ENCODE peak calls at places on chromosomes 13 and 19, in ten cellular contexts. One of them, this sample, is unnamed.
A peak's percentile ranks its signal among the peaks of the same experiment; 100 is the strongest.

GRCh38 chr13:98482476-98483444 is 94.1 kb downstream of the STK24 start:
- DNase-seq in cardiac muscle cell: peak; percentile 79
- DNase-seq in PC-3: no peak
- DNase-seq in tibial nerve: peak; percentile 47
- DNase-seq in adrenal gland: peak; percentile 92
- DNase-seq in CD4-positive, alpha-beta memory T cell: no peak
- DNase-seq in AG04450: no peak
- DNase-seq in effector memory CD4-positive, alpha-beta T cell: no peak
- DNase-seq in lower leg skin: peak; percentile 94
- DNase-seq in CD4-positive, CD25-positive, alpha-beta regulatory T cell: no peak
- DNase-seq in this sample: no peak

GRCh38 chr13:100473087-100473486 is 115.5 kb downstream of the GGACT start:
- DNase-seq in cardiac muscle cell: no peak
- DNase-seq in PC-3: no peak
- DNase-seq in tibial nerve: no peak
- DNase-seq in adrenal gland: no peak
- DNase-seq in CD4-positive, alpha-beta memory T cell: no peak
- DNase-seq in AG04450: no peak
- DNase-seq in effector memory CD4-positive, alpha-beta T cell: no peak
- DNase-seq in lower leg skin: no peak
- DNase-seq in CD4-positive, CD25-positive, alpha-beta regulatory T cell: no peak
- DNase-seq in this sample: no peak

GRCh38 chr13:94435604-94436226 is 43.8 kb downstream of the DCT start:
- DNase-seq in cardiac muscle cell: peak; percentile 74
- DNase-seq in PC-3: peak; percentile 71
- DNase-seq in tibial nerve: no peak
- DNase-seq in adrenal gland: no peak
- DNase-seq in CD4-positive, alpha-beta memory T cell: peak; percentile 45
- DNase-seq in AG04450: peak; percentile 11
- DNase-seq in effector memory CD4-positive, alpha-beta T cell: no peak
- DNase-seq in lower leg skin: no peak
- DNase-seq in CD4-positive, CD25-positive, alpha-beta regulatory T cell: peak; percentile 68
- DNase-seq in this sample: no peak

GRCh38 chr19:43438291-43439162 is 23.8 kb downstream of the TEX101 start:
- DNase-seq in cardiac muscle cell: peak; percentile 86
- DNase-seq in PC-3: peak; percentile 67
- DNase-seq in tibial nerve: no peak
- DNase-seq in adrenal gland: peak; percentile 75
- DNase-seq in CD4-positive, alpha-beta memory T cell: no peak
- DNase-seq in AG04450: peak; percentile 65
- DNase-seq in effector memory CD4-positive, alpha-beta T cell: no peak
- DNase-seq in lower leg skin: no peak
- DNase-seq in CD4-positive, CD25-positive, alpha-beta regulatory T cell: peak; percentile 34
- DNase-seq in this sample: no peak

GRCh38 chr13:65292488-65292901 is 1937.6 kb downstream of the PCDH9 start:
- DNase-seq in cardiac muscle cell: peak; percentile 79
- DNase-seq in PC-3: peak; percentile 25
- DNase-seq in tibial nerve: no peak
- DNase-seq in adrenal gland: no peak
- DNase-seq in CD4-positive, alpha-beta memory T cell: no peak
- DNase-seq in AG04450: peak; percentile 36
- DNase-seq in effector memory CD4-positive, alpha-beta T cell: no peak
- DNase-seq in lower leg skin: no peak
- DNase-seq in CD4-positive, CD25-positive, alpha-beta regulatory T cell: no peak
- DNase-seq in this sample: no peak

GRCh38 chr19:21569497-21569870 is 64.1 kb downstream of the ZNF429 start:
- DNase-seq in cardiac muscle cell: peak; percentile 69
- DNase-seq in PC-3: no peak
- DNase-seq in tibial nerve: no peak
- DNase-seq in adrenal gland: peak; percentile 83
- DNase-seq in CD4-positive, alpha-beta memory T cell: no peak
- DNase-seq in AG04450: no peak
- DNase-seq in effector memory CD4-positive, alpha-beta T cell: peak; percentile 9
- DNase-seq in lower leg skin: no peak
- DNase-seq in CD4-positive, CD25-positive, alpha-beta regulatory T cell: peak; percentile 77
- DNase-seq in this sample: no peak

GRCh38 chr19:18253716-18254115 is 20.5 kb downstream of the IQCN start:
- DNase-seq in cardiac muscle cell: no peak
- DNase-seq in PC-3: peak; percentile 64
- DNase-seq in tibial nerve: no peak
- DNase-seq in adrenal gland: no peak
- DNase-seq in CD4-positive, alpha-beta memory T cell: no peak
- DNase-seq in AG04450: no peak
- DNase-seq in effector memory CD4-positive, alpha-beta T cell: no peak
- DNase-seq in lower leg skin: no peak
- DNase-seq in CD4-positive, CD25-positive, alpha-beta regulatory T cell: no peak
- DNase-seq in this sample: no peak

GRCh38 chr13:48826039-48826438 is 149.7 kb upstream of the FNDC3A start:
- DNase-seq in cardiac muscle cell: no peak
- DNase-seq in PC-3: no peak
- DNase-seq in tibial nerve: no peak
- DNase-seq in adrenal gland: no peak
- DNase-seq in CD4-positive, alpha-beta memory T cell: no peak
- DNase-seq in AG04450: no peak
- DNase-seq in effector memory CD4-positive, alpha-beta T cell: no peak
- DNase-seq in lower leg skin: no peak
- DNase-seq in CD4-positive, CD25-positive, alpha-beta regulatory T cell: no peak
- DNase-seq in this sample: no peak

GRCh38 chr19:50952890-50953289 is at the start of gene KLK5:
- DNase-seq in cardiac muscle cell: no peak
- DNase-seq in PC-3: peak; percentile 66
- DNase-seq in tibial nerve: no peak
- DNase-seq in adrenal gland: no peak
- DNase-seq in CD4-positive, alpha-beta memory T cell: no peak
- DNase-seq in AG04450: no peak
- DNase-seq in effector memory CD4-positive, alpha-beta T cell: no peak
- DNase-seq in lower leg skin: no peak
- DNase-seq in CD4-positive, CD25-positive, alpha-beta regulatory T cell: no peak
- DNase-seq in this sample: no peak

GRCh38 chr19:38386300-38386967 is 1.4 kb downstream of the GGN start:
- DNase-seq in cardiac muscle cell: no peak
- DNase-seq in PC-3: no peak
- DNase-seq in tibial nerve: no peak
- DNase-seq in adrenal gland: no peak
- DNase-seq in CD4-positive, alpha-beta memory T cell: no peak
- DNase-seq in AG04450: no peak
- DNase-seq in effector memory CD4-positive, alpha-beta T cell: no peak
- DNase-seq in lower leg skin: no peak
- DNase-seq in CD4-positive, CD25-positive, alpha-beta regulatory T cell: no peak
- DNase-seq in this sample: no peak

GRCh38 chr13:85651440-85651839 is 147.8 kb downstream of the SLITRK6 start:
- DNase-seq in cardiac muscle cell: no peak
- DNase-seq in PC-3: peak; percentile 13
- DNase-seq in tibial nerve: no peak
- DNase-seq in adrenal gland: no peak
- DNase-seq in CD4-positive, alpha-beta memory T cell: no peak
- DNase-seq in AG04450: no peak
- DNase-seq in effector memory CD4-positive, alpha-beta T cell: no peak
- DNase-seq in lower leg skin: no peak
- DNase-seq in CD4-positive, CD25-positive, alpha-beta regulatory T cell: no peak
- DNase-seq in this sample: no peak

GRCh38 chr13:48504606-48505369 is 28.1 kb downstream of the RCBTB2 start:
- DNase-seq in cardiac muscle cell: no peak
- DNase-seq in PC-3: no peak
- DNase-seq in tibial nerve: no peak
- DNase-seq in adrenal gland: no peak
- DNase-seq in CD4-positive, alpha-beta memory T cell: no peak
- DNase-seq in AG04450: no peak
- DNase-seq in effector memory CD4-positive, alpha-beta T cell: no peak
- DNase-seq in lower leg skin: no peak
- DNase-seq in CD4-positive, CD25-positive, alpha-beta regulatory T cell: peak; percentile 27
- DNase-seq in this sample: no peak

GRCh38 chr13:47901451-47901850 is 99.6 kb downstream of the SUCLA2 start:
- DNase-seq in cardiac muscle cell: peak; percentile 42
- DNase-seq in PC-3: no peak
- DNase-seq in tibial nerve: no peak
- DNase-seq in adrenal gland: no peak
- DNase-seq in CD4-positive, alpha-beta memory T cell: no peak
- DNase-seq in AG04450: no peak
- DNase-seq in effector memory CD4-positive, alpha-beta T cell: no peak
- DNase-seq in lower leg skin: no peak
- DNase-seq in CD4-positive, CD25-positive, alpha-beta regulatory T cell: no peak
- DNase-seq in this sample: no peak

GRCh38 chr13:113649212-113649611 is 8.8 kb downstream of the ATP4B start:
- DNase-seq in cardiac muscle cell: no peak
- DNase-seq in PC-3: no peak
- DNase-seq in tibial nerve: no peak
- DNase-seq in adrenal gland: no peak
- DNase-seq in CD4-positive, alpha-beta memory T cell: no peak
- DNase-seq in AG04450: no peak
- DNase-seq in effector memory CD4-positive, alpha-beta T cell: no peak
- DNase-seq in lower leg skin: peak; percentile 78
- DNase-seq in CD4-positive, CD25-positive, alpha-beta regulatory T cell: no peak
- DNase-seq in this sample: no peak

GRCh38 chr13:98293103-98293502 is 116.0 kb upstream of the RNF113B start:
- DNase-seq in cardiac muscle cell: no peak
- DNase-seq in PC-3: peak; percentile 9
- DNase-seq in tibial nerve: no peak
- DNase-seq in adrenal gland: no peak
- DNase-seq in CD4-positive, alpha-beta memory T cell: no peak
- DNase-seq in AG04450: no peak
- DNase-seq in effector memory CD4-positive, alpha-beta T cell: no peak
- DNase-seq in lower leg skin: no peak
- DNase-seq in CD4-positive, CD25-positive, alpha-beta regulatory T cell: no peak
- DNase-seq in this sample: no peak

GRCh38 chr19:15418112-15418587 is 638 bp downstream of the AKAP8L start:
- DNase-seq in cardiac muscle cell: peak; percentile 50
- DNase-seq in PC-3: peak; percentile 26
- DNase-seq in tibial nerve: no peak
- DNase-seq in adrenal gland: peak; percentile 58
- DNase-seq in CD4-positive, alpha-beta memory T cell: no peak
- DNase-seq in AG04450: no peak
- DNase-seq in effector memory CD4-positive, alpha-beta T cell: no peak
- DNase-seq in lower leg skin: no peak
- DNase-seq in CD4-positive, CD25-positive, alpha-beta regulatory T cell: no peak
- DNase-seq in this sample: peak; percentile 25
- H3K4me3 ChIP-seq in cardiac muscle cell: peak overlapping the region; percentile 96
- H3K4me3 ChIP-seq in PC-3: peak overlapping the region; percentile 97
- H3K4me3 ChIP-seq in tibial nerve: peak overlapping the region; percentile 99
- H3K4me3 ChIP-seq in adrenal gland: peak overlapping the region; percentile 18
- H3K4me3 ChIP-seq in CD4-positive, alpha-beta memory T cell: peak overlapping the region; percentile 95
- H3K4me3 ChIP-seq in AG04450: peak overlapping the region; percentile 94
- H3K4me3 ChIP-seq in effector memory CD4-positive, alpha-beta T cell: peak overlapping the region; percentile 98
- H3K4me3 ChIP-seq in lower leg skin: peak overlapping the region; percentile 49
- H3K4me3 ChIP-seq in CD4-positive, CD25-positive, alpha-beta regulatory T cell: peak overlapping the region; percentile 88
- H3K4me3 ChIP-seq in this sample: peak overlapping the region; percentile 97

DNA sequence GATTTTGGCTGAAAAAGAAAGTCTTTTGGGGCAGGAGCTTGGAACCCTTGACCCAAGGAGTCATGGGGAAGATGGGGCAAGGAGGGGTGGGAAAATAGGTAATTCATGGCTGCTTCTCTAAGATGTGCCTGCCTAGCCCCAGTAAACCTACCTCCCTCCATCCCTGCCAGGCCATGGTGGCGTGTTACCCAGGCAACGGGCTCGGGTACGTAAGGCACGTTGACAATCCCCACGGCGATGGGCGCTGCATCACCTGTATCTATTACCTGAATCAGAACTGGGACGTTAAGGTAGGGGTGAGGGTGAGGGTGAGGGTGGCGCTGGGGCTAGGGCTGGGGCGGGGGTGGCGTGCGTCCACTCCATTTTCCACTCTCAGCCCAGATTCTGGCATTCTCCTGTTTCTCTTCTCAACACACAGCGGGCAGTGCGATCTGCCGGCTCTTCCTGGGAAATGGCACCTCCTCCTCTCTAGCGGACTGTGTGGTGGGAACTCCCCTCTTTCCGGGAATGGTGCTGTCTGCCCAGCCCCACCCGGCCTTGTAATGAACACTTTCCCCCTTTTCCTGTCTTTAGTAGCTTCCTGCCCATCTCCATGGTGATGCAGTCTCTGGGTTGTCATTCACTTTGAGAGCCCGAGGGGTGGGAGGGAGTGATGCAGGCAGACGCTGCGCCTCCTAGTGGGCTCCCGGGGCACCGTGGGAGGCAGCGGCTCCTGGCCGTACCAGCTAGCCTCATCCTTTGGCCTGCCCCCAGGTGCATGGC is 7.6 kb downstream of the EGLN2 start:
- DNase-seq in cardiac muscle cell: peak; percentile 98
- DNase-seq in PC-3: no peak
- DNase-seq in tibial nerve: peak; percentile 84
- DNase-seq in adrenal gland: peak; percentile 94
- DNase-seq in CD4-positive, alpha-beta memory T cell: peak; percentile 82
- DNase-seq in AG04450: peak; percentile 77
- DNase-seq in effector memory CD4-positive, alpha-beta T cell: peak; percentile 75
- DNase-seq in lower leg skin: peak; percentile 96
- DNase-seq in CD4-positive, CD25-positive, alpha-beta regulatory T cell: peak; percentile 86
- DNase-seq in this sample: no peak
- H3K4me3 ChIP-seq in cardiac muscle cell: no peak overlapping the region
- H3K4me3 ChIP-seq in PC-3: no peak overlapping the region
- H3K4me3 ChIP-seq in tibial nerve: peak overlapping the region; percentile 28
- H3K4me3 ChIP-seq in adrenal gland: no peak overlapping the region
- H3K4me3 ChIP-seq in CD4-positive, alpha-beta memory T cell: peak overlapping the region; percentile 23
- H3K4me3 ChIP-seq in AG04450: peak overlapping the region; percentile 35
- H3K4me3 ChIP-seq in effector memory CD4-positive, alpha-beta T cell: peak overlapping the region; percentile 20
- H3K4me3 ChIP-seq in lower leg skin: no peak overlapping the region
- H3K4me3 ChIP-seq in CD4-positive, CD25-positive, alpha-beta regulatory T cell: peak overlapping the region; percentile 67
- H3K4me3 ChIP-seq in this sample: no peak overlapping the region

DNA sequence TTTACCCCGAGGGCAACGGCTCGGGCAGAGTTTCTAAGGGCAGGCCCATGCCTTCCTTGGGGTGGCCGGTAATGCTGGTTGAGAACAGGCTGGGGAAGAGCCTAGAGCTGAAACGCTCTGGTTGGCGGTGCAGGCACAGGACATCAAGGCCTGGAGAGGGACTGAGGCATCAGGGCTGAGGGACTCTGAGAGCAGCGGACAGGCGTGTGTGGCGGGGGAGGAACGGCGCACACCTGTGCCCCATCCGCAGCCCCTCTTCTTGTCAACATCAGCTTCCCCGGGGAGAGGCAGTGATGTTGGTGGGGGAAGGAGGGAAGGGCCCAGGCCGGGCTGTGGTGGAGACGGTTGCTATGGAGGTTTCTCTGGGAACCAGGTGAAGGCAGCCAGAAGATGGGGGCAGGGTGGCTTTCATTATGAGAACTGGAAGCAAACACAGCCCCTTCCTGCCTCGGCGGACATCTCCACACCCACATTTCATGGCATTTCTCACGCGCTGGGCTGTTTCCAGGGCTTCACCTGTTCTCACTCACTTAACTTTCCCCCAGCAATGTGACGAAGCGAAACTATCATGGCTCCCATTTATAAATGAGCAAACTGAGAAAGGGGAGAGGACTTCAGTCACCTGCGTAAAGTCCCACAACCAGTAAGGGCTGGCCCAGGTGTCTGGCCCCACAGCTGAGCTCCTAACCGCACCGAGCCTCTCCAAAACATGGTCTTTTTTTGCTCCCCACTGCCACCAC is 8.2 kb upstream of the ATF5 start:
- DNase-seq in cardiac muscle cell: no peak
- DNase-seq in PC-3: no peak
- DNase-seq in tibial nerve: no peak
- DNase-seq in adrenal gland: no peak
- DNase-seq in CD4-positive, alpha-beta memory T cell: no peak
- DNase-seq in AG04450: no peak
- DNase-seq in effector memory CD4-positive, alpha-beta T cell: no peak
- DNase-seq in lower leg skin: no peak
- DNase-seq in CD4-positive, CD25-positive, alpha-beta regulatory T cell: no peak
- DNase-seq in this sample: no peak
- H3K4me3 ChIP-seq in cardiac muscle cell: no peak overlapping the region
- H3K4me3 ChIP-seq in PC-3: no peak overlapping the region
- H3K4me3 ChIP-seq in tibial nerve: no peak overlapping the region
- H3K4me3 ChIP-seq in adrenal gland: no peak overlapping the region
- H3K4me3 ChIP-seq in CD4-positive, alpha-beta memory T cell: no peak overlapping the region
- H3K4me3 ChIP-seq in AG04450: no peak overlapping the region
- H3K4me3 ChIP-seq in effector memory CD4-positive, alpha-beta T cell: no peak overlapping the region
- H3K4me3 ChIP-seq in lower leg skin: no peak overlapping the region
- H3K4me3 ChIP-seq in CD4-positive, CD25-positive, alpha-beta regulatory T cell: no peak overlapping the region
- H3K4me3 ChIP-seq in this sample: no peak overlapping the region

GRCh38 chr19:10419200-10419645 is 1.1 kb upstream of the PDE4A start:
- DNase-seq in cardiac muscle cell: no peak
- DNase-seq in PC-3: no peak
- DNase-seq in tibial nerve: no peak
- DNase-seq in adrenal gland: no peak
- DNase-seq in CD4-positive, alpha-beta memory T cell: no peak
- DNase-seq in AG04450: no peak
- DNase-seq in effector memory CD4-positive, alpha-beta T cell: no peak
- DNase-seq in lower leg skin: peak; percentile 73
- DNase-seq in CD4-positive, CD25-positive, alpha-beta regulatory T cell: no peak
- DNase-seq in this sample: no peak
- H3K4me3 ChIP-seq in cardiac muscle cell: peak overlapping the region; percentile 26
- H3K4me3 ChIP-seq in PC-3: peak overlapping the region; percentile 62
- H3K4me3 ChIP-seq in tibial nerve: no peak overlapping the region
- H3K4me3 ChIP-seq in adrenal gland: no peak overlapping the region
- H3K4me3 ChIP-seq in CD4-positive, alpha-beta memory T cell: peak overlapping the region; percentile 46
- H3K4me3 ChIP-seq in AG04450: peak overlapping the region; percentile 58
- H3K4me3 ChIP-seq in effector memory CD4-positive, alpha-beta T cell: peak overlapping the region; percentile 14
- H3K4me3 ChIP-seq in lower leg skin: no peak overlapping the region
- H3K4me3 ChIP-seq in CD4-positive, CD25-positive, alpha-beta regulatory T cell: peak overlapping the region; percentile 52
- H3K4me3 ChIP-seq in this sample: no peak overlapping the region